ENCODE peak calls at places on chromosome X, in eight cellular contexts. One of them, this sample, is unnamed.
A peak's percentile ranks its signal among the peaks of the same experiment; 100 is the strongest.

GRCh38 chrX:134880866-134881265 is 109.9 kb upstream of the SMIM10 start:
- DNase-seq in CD8-positive, alpha-beta T cell: no peak
- DNase-seq in psoas muscle: no peak
- DNase-seq in breast epithelium: no peak
- DNase-seq in IMR-90: peak; percentile 52
- DNase-seq in Panc1: no peak
- DNase-seq in endodermal cell: no peak
- DNase-seq in PC-3: no peak
- DNase-seq in this sample: no peak

GRCh38 chrX:136880003-136880451 is 498 bp downstream of the RBMX start:
- DNase-seq in CD8-positive, alpha-beta T cell: peak; percentile 72
- DNase-seq in psoas muscle: peak; percentile 30
- DNase-seq in breast epithelium: no peak
- DNase-seq in IMR-90: no peak
- DNase-seq in Panc1: no peak
- DNase-seq in endodermal cell: peak; percentile 47
- DNase-seq in PC-3: no peak
- DNase-seq in this sample: peak; percentile 28

GRCh38 chrX:46582964-46583363 is 9.4 kb downstream of the CHST7 start:
- DNase-seq in CD8-positive, alpha-beta T cell: no peak
- DNase-seq in psoas muscle: no peak
- DNase-seq in breast epithelium: no peak
- DNase-seq in IMR-90: peak; percentile 92
- DNase-seq in Panc1: no peak
- DNase-seq in endodermal cell: no peak
- DNase-seq in PC-3: no peak
- DNase-seq in this sample: no peak

GRCh38 chrX:119790977-119791436 is 423 bp downstream of the RPL39 start:
- DNase-seq in CD8-positive, alpha-beta T cell: no peak
- DNase-seq in psoas muscle: no peak
- DNase-seq in breast epithelium: peak; percentile 48
- DNase-seq in IMR-90: peak; percentile 26
- DNase-seq in Panc1: no peak
- DNase-seq in endodermal cell: peak; percentile 47
- DNase-seq in PC-3: peak; percentile 12
- DNase-seq in this sample: peak; percentile 3

GRCh38 chrX:152635941-152636340 is 1.8 kb upstream of the GABRQ start:
- DNase-seq in CD8-positive, alpha-beta T cell: no peak
- DNase-seq in psoas muscle: no peak
- DNase-seq in breast epithelium: no peak
- DNase-seq in IMR-90: peak; percentile 50
- DNase-seq in Panc1: peak; percentile 36
- DNase-seq in endodermal cell: peak; percentile 84
- DNase-seq in PC-3: peak; percentile 71
- DNase-seq in this sample: no peak

GRCh38 chrX:122582280-122582679 is 601.8 kb upstream of the GRIA3 start:
- DNase-seq in CD8-positive, alpha-beta T cell: no peak
- DNase-seq in psoas muscle: no peak
- DNase-seq in breast epithelium: no peak
- DNase-seq in IMR-90: no peak
- DNase-seq in Panc1: no peak
- DNase-seq in endodermal cell: no peak
- DNase-seq in PC-3: peak; percentile 50
- DNase-seq in this sample: no peak

GRCh38 chrX:49978191-49978590 is 55.8 kb downstream of the CLCN5 start:
- DNase-seq in CD8-positive, alpha-beta T cell: no peak
- DNase-seq in psoas muscle: no peak
- DNase-seq in breast epithelium: no peak
- DNase-seq in IMR-90: no peak
- DNase-seq in Panc1: no peak
- DNase-seq in endodermal cell: no peak
- DNase-seq in PC-3: no peak
- DNase-seq in this sample: no peak

GRCh38 chrX:39580043-39580442 is 517.7 kb downstream of the BCOR start:
- DNase-seq in CD8-positive, alpha-beta T cell: no peak
- DNase-seq in psoas muscle: no peak
- DNase-seq in breast epithelium: no peak
- DNase-seq in IMR-90: no peak
- DNase-seq in Panc1: no peak
- DNase-seq in endodermal cell: no peak
- DNase-seq in PC-3: no peak
- DNase-seq in this sample: no peak

GRCh38 chrX:38260231-38260630 is 39.6 kb upstream of the SRPX start:
- DNase-seq in CD8-positive, alpha-beta T cell: no peak
- DNase-seq in psoas muscle: no peak
- DNase-seq in breast epithelium: no peak
- DNase-seq in IMR-90: peak; percentile 11
- DNase-seq in Panc1: peak; percentile 18
- DNase-seq in endodermal cell: peak; percentile 76
- DNase-seq in PC-3: peak; percentile 64
- DNase-seq in this sample: no peak

GRCh38 chrX:149630681-149631292 is 805 bp downstream of the TMEM185A start:
- DNase-seq in CD8-positive, alpha-beta T cell: no peak
- DNase-seq in psoas muscle: no peak
- DNase-seq in breast epithelium: no peak
- DNase-seq in IMR-90: peak; percentile 55
- DNase-seq in Panc1: no peak
- DNase-seq in endodermal cell: no peak
- DNase-seq in PC-3: peak; percentile 42
- DNase-seq in this sample: no peak

GRCh38 chrX:18415386-18415785 is 10.0 kb upstream of the CDKL5 start:
- DNase-seq in CD8-positive, alpha-beta T cell: no peak
- DNase-seq in psoas muscle: no peak
- DNase-seq in breast epithelium: no peak
- DNase-seq in IMR-90: peak; percentile 61
- DNase-seq in Panc1: no peak
- DNase-seq in endodermal cell: no peak
- DNase-seq in PC-3: no peak
- DNase-seq in this sample: no peak

GRCh38 chrX:75609361-75609760 is 86.5 kb upstream of the ZDHHC15 start:
- DNase-seq in CD8-positive, alpha-beta T cell: no peak
- DNase-seq in psoas muscle: no peak
- DNase-seq in breast epithelium: no peak
- DNase-seq in IMR-90: no peak
- DNase-seq in Panc1: no peak
- DNase-seq in endodermal cell: no peak
- DNase-seq in PC-3: no peak
- DNase-seq in this sample: no peak

GRCh38 chrX:123960956-123961267 is 594 bp upstream of the STAG2 start:
- DNase-seq in CD8-positive, alpha-beta T cell: no peak
- DNase-seq in psoas muscle: no peak
- DNase-seq in breast epithelium: no peak
- DNase-seq in IMR-90: no peak
- DNase-seq in Panc1: no peak
- DNase-seq in endodermal cell: no peak
- DNase-seq in PC-3: no peak
- DNase-seq in this sample: no peak

GRCh38 chrX:40646489-40647306 is 663 bp downstream of the CXorf38 start:
- DNase-seq in CD8-positive, alpha-beta T cell: peak; percentile 57
- DNase-seq in psoas muscle: peak; percentile 52
- DNase-seq in breast epithelium: peak; percentile 54
- DNase-seq in IMR-90: peak; percentile 43
- DNase-seq in Panc1: no peak
- DNase-seq in endodermal cell: no peak
- DNase-seq in PC-3: peak; percentile 33
- DNase-seq in this sample: peak; percentile 55

DNA sequence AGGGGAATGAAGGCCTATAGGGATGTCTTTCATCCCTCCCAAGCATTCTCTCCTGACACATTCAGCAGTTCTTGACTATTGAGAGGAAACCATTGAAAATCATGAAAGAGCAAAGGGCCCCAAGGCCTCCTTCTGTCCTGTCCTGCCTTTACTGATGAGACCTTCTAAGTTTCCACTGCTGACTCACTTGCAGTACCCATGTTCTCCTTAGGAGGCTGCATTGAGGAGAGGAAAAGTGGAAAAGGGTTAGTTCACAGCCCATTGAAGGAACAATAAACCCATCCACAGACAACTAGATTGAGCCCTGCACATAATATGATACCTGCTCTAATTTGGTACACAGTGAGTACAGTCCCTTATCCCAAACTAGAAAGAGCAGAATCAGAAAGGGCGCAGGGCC is 115.1 kb upstream of the PNPLA4 start:
- DNase-seq in CD8-positive, alpha-beta T cell: no peak
- DNase-seq in psoas muscle: no peak
- DNase-seq in breast epithelium: no peak
- DNase-seq in IMR-90: no peak
- DNase-seq in Panc1: no peak
- DNase-seq in endodermal cell: peak; percentile 59
- DNase-seq in PC-3: peak; percentile 31
- DNase-seq in this sample: no peak
- TF ChIP-seq CTCF in CD8-positive, alpha-beta T cell: no peak
- TF ChIP-seq CTCF in psoas muscle: no peak
- TF ChIP-seq CTCF in breast epithelium: no peak
- TF ChIP-seq CTCF in IMR-90: peak; percentile 1
- TF ChIP-seq CTCF in Panc1: no peak
- TF ChIP-seq CTCF in endodermal cell: peak; percentile 72
- TF ChIP-seq CTCF in PC-3: peak; percentile 40
- TF ChIP-seq CTCF in this sample: no peak

GRCh38 chrX:20057479-20057878 is 59.2 kb downstream of the MAP7D2 start:
- DNase-seq in CD8-positive, alpha-beta T cell: no peak
- DNase-seq in psoas muscle: no peak
- DNase-seq in breast epithelium: no peak
- DNase-seq in IMR-90: no peak
- DNase-seq in Panc1: no peak
- DNase-seq in endodermal cell: no peak
- DNase-seq in PC-3: no peak
- DNase-seq in this sample: no peak
- H3K4me1 ChIP-seq in CD8-positive, alpha-beta T cell: no peaks in the 10 kb centered on the region
- H3K4me1 ChIP-seq in psoas muscle: no peaks in the 10 kb centered on the region
- H3K4me1 ChIP-seq in breast epithelium: no peaks in the 10 kb centered on the region
- H3K4me1 ChIP-seq in IMR-90: peaks cover 2% of the 10 kb centered on the region
- H3K4me1 ChIP-seq in Panc1: no peaks in the 10 kb centered on the region
- H3K4me1 ChIP-seq in endodermal cell: peaks cover 4% of the 10 kb centered on the region
- H3K4me1 ChIP-seq in PC-3: peaks cover 40% of the 10 kb centered on the region
- H3K4me1 ChIP-seq in this sample: no peaks in the 10 kb centered on the region

GRCh38 chrX:10620121-10620699 is at the start of gene MID1:
- DNase-seq in CD8-positive, alpha-beta T cell: no peak
- DNase-seq in psoas muscle: peak; percentile 51
- DNase-seq in breast epithelium: peak; percentile 51
- DNase-seq in IMR-90: peak; percentile 80
- DNase-seq in Panc1: no peak
- DNase-seq in endodermal cell: peak; percentile 90
- DNase-seq in PC-3: peak; percentile 83
- DNase-seq in this sample: peak; percentile 77

GRCh38 chrX:10618911-10619310 is 1.5 kb downstream of the MID1 start:
- DNase-seq in CD8-positive, alpha-beta T cell: no peak
- DNase-seq in psoas muscle: no peak
- DNase-seq in breast epithelium: no peak
- DNase-seq in IMR-90: no peak
- DNase-seq in Panc1: no peak
- DNase-seq in endodermal cell: no peak
- DNase-seq in PC-3: peak; percentile 30
- DNase-seq in this sample: no peak

GRCh38 chrX:10619311-10620015 is 922 bp downstream of the MID1 start:
- DNase-seq in CD8-positive, alpha-beta T cell: no peak
- DNase-seq in psoas muscle: no peak
- DNase-seq in breast epithelium: no peak
- DNase-seq in IMR-90: no peak
- DNase-seq in Panc1: no peak
- DNase-seq in endodermal cell: no peak
- DNase-seq in PC-3: peak; percentile 22
- DNase-seq in this sample: no peak

GRCh38 chrX:10617964-10618342 is 2.4 kb downstream of the MID1 start:
- DNase-seq in CD8-positive, alpha-beta T cell: no peak
- DNase-seq in psoas muscle: no peak
- DNase-seq in breast epithelium: no peak
- DNase-seq in IMR-90: peak; percentile 75
- DNase-seq in Panc1: no peak
- DNase-seq in endodermal cell: no peak
- DNase-seq in PC-3: peak; percentile 93
- DNase-seq in this sample: no peak

DNA sequence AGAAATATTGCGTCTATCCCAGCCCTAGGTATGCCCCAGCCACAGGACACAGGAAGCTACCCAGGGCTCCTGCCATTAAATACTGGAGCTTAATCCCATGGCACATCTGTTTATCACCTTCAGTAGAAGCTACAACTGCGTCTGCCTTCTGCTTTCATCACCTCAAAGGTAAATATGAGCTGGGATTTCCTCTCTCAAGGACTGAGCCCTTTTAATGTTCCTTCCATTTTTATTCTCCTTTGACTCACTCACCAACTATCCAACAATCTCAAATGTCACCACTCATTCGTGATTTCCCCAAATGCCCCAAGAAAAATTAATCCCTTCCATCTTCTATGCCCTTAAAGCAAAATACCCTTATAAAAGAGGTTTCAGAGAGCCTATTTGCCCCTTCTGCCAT is 1.8 kb upstream of the MID1 start:
- DNase-seq in CD8-positive, alpha-beta T cell: no peak
- DNase-seq in psoas muscle: no peak
- DNase-seq in breast epithelium: no peak
- DNase-seq in IMR-90: peak; percentile 25
- DNase-seq in Panc1: no peak
- DNase-seq in endodermal cell: no peak
- DNase-seq in PC-3: peak; percentile 57
- DNase-seq in this sample: no peak
- H3K27me3 ChIP-seq in CD8-positive, alpha-beta T cell: peaks cover 3% of the 10 kb centered on the region
- H3K27me3 ChIP-seq in psoas muscle: peaks cover 47% of the 10 kb centered on the region
- H3K27me3 ChIP-seq in breast epithelium: no peaks in the 10 kb centered on the region
- H3K27me3 ChIP-seq in IMR-90: no peaks in the 10 kb centered on the region
- H3K27me3 ChIP-seq in Panc1: no peaks in the 10 kb centered on the region
- H3K27me3 ChIP-seq in endodermal cell: no peaks in the 10 kb centered on the region
- H3K27me3 ChIP-seq in PC-3: no peaks in the 10 kb centered on the region
- H3K27me3 ChIP-seq in this sample: no peaks in the 10 kb centered on the region

GRCh38 chrX:15815779-15816452 is 25.6 kb downstream of the ZRSR2 start:
- DNase-seq in CD8-positive, alpha-beta T cell: no peak
- DNase-seq in psoas muscle: no peak
- DNase-seq in breast epithelium: no peak
- DNase-seq in IMR-90: peak; percentile 33
- DNase-seq in Panc1: no peak
- DNase-seq in endodermal cell: peak; percentile 80
- DNase-seq in PC-3: peak; percentile 50
- DNase-seq in this sample: no peak
- TF ChIP-seq CTCF in CD8-positive, alpha-beta T cell: peak; percentile 22
- TF ChIP-seq CTCF in psoas muscle: peak; percentile 24
- TF ChIP-seq CTCF in breast epithelium: no peak
- TF ChIP-seq CTCF in IMR-90: peak; percentile 25
- TF ChIP-seq CTCF in Panc1: peak; percentile 41
- TF ChIP-seq CTCF in endodermal cell: peak; percentile 77
- TF ChIP-seq CTCF in PC-3: peak; percentile 59
- TF ChIP-seq CTCF in this sample: no peak